ENCODE peak calls at places on chromosomes 7 and 10, in four cellular contexts. One of them, this sample, is unnamed.

GRCh38 chr10:62851449-62851848 is 35.3 kb upstream of the EGR2 start:
- DNase-seq in RWPE1: no peak
- DNase-seq in activated CD8-positive, alpha-beta memory T cell treated with anti-CD3 and anti-CD28 coated beads, Interleukin-2, amount 50 U/mL, for 4 hours: no peak
- DNase-seq in AG10803: no peak
- DNase-seq in this sample: no peak

GRCh38 chr7:49845626-49846025 is 72.2 kb downstream of the VWC2 start:
- DNase-seq in RWPE1: no peak
- DNase-seq in activated CD8-positive, alpha-beta memory T cell treated with anti-CD3 and anti-CD28 coated beads, Interleukin-2, amount 50 U/mL, for 4 hours: no peak
- DNase-seq in AG10803: no peak
- DNase-seq in this sample: no peak

GRCh38 chr7:100490483-100491191 is 6.9 kb downstream of the NYAP1 start:
- DNase-seq in RWPE1: no peak
- DNase-seq in activated CD8-positive, alpha-beta memory T cell treated with anti-CD3 and anti-CD28 coated beads, Interleukin-2, amount 50 U/mL, for 4 hours: no peak
- DNase-seq in AG10803: no peak
- DNase-seq in this sample: no peak

GRCh38 chr7:101620395-101620794 is 8.7 kb downstream of the MYL10 start:
- DNase-seq in RWPE1: no peak
- DNase-seq in activated CD8-positive, alpha-beta memory T cell treated with anti-CD3 and anti-CD28 coated beads, Interleukin-2, amount 50 U/mL, for 4 hours: no peak
- DNase-seq in AG10803: no peak
- DNase-seq in this sample: no peak

GRCh38 chr7:15821484-15822122 is 135.1 kb upstream of the MEOX2 start:
- DNase-seq in RWPE1: no peak
- DNase-seq in activated CD8-positive, alpha-beta memory T cell treated with anti-CD3 and anti-CD28 coated beads, Interleukin-2, amount 50 U/mL, for 4 hours: no peak
- DNase-seq in AG10803: peak
- DNase-seq in this sample: no peak

GRCh38 chr10:78457804-78458483 is 424.3 kb downstream of the RPS24 start:
- DNase-seq in RWPE1: no peak
- DNase-seq in activated CD8-positive, alpha-beta memory T cell treated with anti-CD3 and anti-CD28 coated beads, Interleukin-2, amount 50 U/mL, for 4 hours: no peak
- DNase-seq in AG10803: peak
- DNase-seq in this sample: peak

GRCh38 chr10:18545626-18546025 is 105.8 kb downstream of the NSUN6 start:
- DNase-seq in RWPE1: no peak
- DNase-seq in activated CD8-positive, alpha-beta memory T cell treated with anti-CD3 and anti-CD28 coated beads, Interleukin-2, amount 50 U/mL, for 4 hours: no peak
- DNase-seq in AG10803: peak
- DNase-seq in this sample: no peak

GRCh38 chr7:2504818-2505375 is 14.7 kb upstream of the LFNG start:
- DNase-seq in RWPE1: no peak
- DNase-seq in activated CD8-positive, alpha-beta memory T cell treated with anti-CD3 and anti-CD28 coated beads, Interleukin-2, amount 50 U/mL, for 4 hours: no peak
- DNase-seq in AG10803: no peak
- DNase-seq in this sample: no peak

GRCh38 chr7:90216080-90216674 is 4.6 kb downstream of the STEAP2 start:
- DNase-seq in RWPE1: no peak
- DNase-seq in activated CD8-positive, alpha-beta memory T cell treated with anti-CD3 and anti-CD28 coated beads, Interleukin-2, amount 50 U/mL, for 4 hours: no peak
- DNase-seq in AG10803: peak
- DNase-seq in this sample: no peak

GRCh38 chr10:88897019-88897853 is 17.2 kb downstream of the STAMBPL1 start:
- DNase-seq in RWPE1: no peak
- DNase-seq in activated CD8-positive, alpha-beta memory T cell treated with anti-CD3 and anti-CD28 coated beads, Interleukin-2, amount 50 U/mL, for 4 hours: peak
- DNase-seq in AG10803: peak
- DNase-seq in this sample: no peak

GRCh38 chr10:24503627-24504320 is 219.9 kb downstream of the ARHGAP21 start:
- DNase-seq in RWPE1: peak
- DNase-seq in activated CD8-positive, alpha-beta memory T cell treated with anti-CD3 and anti-CD28 coated beads, Interleukin-2, amount 50 U/mL, for 4 hours: no peak
- DNase-seq in AG10803: peak
- DNase-seq in this sample: no peak

GRCh38 chr10:48547981-48548380 is 56.9 kb downstream of the ARHGAP22 start:
- DNase-seq in RWPE1: no peak
- DNase-seq in activated CD8-positive, alpha-beta memory T cell treated with anti-CD3 and anti-CD28 coated beads, Interleukin-2, amount 50 U/mL, for 4 hours: no peak
- DNase-seq in AG10803: no peak
- DNase-seq in this sample: no peak

GRCh38 chr7:77244222-77244934 is 44.8 kb upstream of the FGL2 start:
- DNase-seq in RWPE1: no peak
- DNase-seq in activated CD8-positive, alpha-beta memory T cell treated with anti-CD3 and anti-CD28 coated beads, Interleukin-2, amount 50 U/mL, for 4 hours: no peak
- DNase-seq in AG10803: no peak
- DNase-seq in this sample: no peak

GRCh38 chr7:12111461-12112405 is 99.4 kb upstream of the TMEM106B start:
- DNase-seq in RWPE1: no peak
- DNase-seq in activated CD8-positive, alpha-beta memory T cell treated with anti-CD3 and anti-CD28 coated beads, Interleukin-2, amount 50 U/mL, for 4 hours: peak
- DNase-seq in AG10803: peak
- DNase-seq in this sample: no peak

GRCh38 chr7:71165708-71166107 is 33.8 kb downstream of the GALNT17 start:
- DNase-seq in RWPE1: no peak
- DNase-seq in activated CD8-positive, alpha-beta memory T cell treated with anti-CD3 and anti-CD28 coated beads, Interleukin-2, amount 50 U/mL, for 4 hours: no peak
- DNase-seq in AG10803: no peak
- DNase-seq in this sample: no peak

GRCh38 chr7:95472521-95473160 is 13.1 kb upstream of the ASB4 start:
- DNase-seq in RWPE1: no peak
- DNase-seq in activated CD8-positive, alpha-beta memory T cell treated with anti-CD3 and anti-CD28 coated beads, Interleukin-2, amount 50 U/mL, for 4 hours: no peak
- DNase-seq in AG10803: peak
- DNase-seq in this sample: no peak